ENCODE peak calls at places on chromosomes 3 and 15, in ten cellular contexts. S is aorta, G is A549, E is BJ, V is AG04450, Q is adrenal gland, P is cardiac muscle cell, B is ascending aorta, X is HFF-Myc, H is ovary. J is an unnamed sample.

GRCh38 chr3:150419076-150419868 is 11.2 kb downstream of the TSC22D2 start:
- DNase-seq in S (no peak), G (no peak), E (no peak), V (no peak), Q (no peak), P (no peak), B (no peak), X (no peak), H (no peak), J (no peak)

GRCh38 chr3:88195951-88196434 is 46.2 kb downstream of the C3orf38 start:
- DNase-seq in S (no peak), G (no peak), E (no peak), V (peak), Q (no peak), P (no peak), B (no peak), X (no peak), H (no peak), J (no peak)

GRCh38 chr15:47726399-47726823 is 9.1 kb downstream of the SEMA6D start:
- DNase-seq in S (no peak), G (no peak), E (no peak), V (no peak), Q (no peak), P (no peak), B (no peak), X (no peak), H (no peak), J (no peak)

GRCh38 chr15:68816795-68817303 is 3.8 kb downstream of the ANP32A start:
- DNase-seq in S (no peak), G (peak), E (no peak), V (no peak), Q (no peak), P (peak), B (no peak), X (no peak), H (no peak), J (no peak)

GRCh38 chr15:49696441-49696840 is 75.6 kb downstream of the DTWD1 start:
- DNase-seq in S (no peak), G (no peak), E (no peak), V (no peak), Q (no peak), P (no peak), B (no peak), X (no peak), H (no peak), J (no peak)

GRCh38 chr3:44074181-44074580 is 167.5 kb upstream of the TOPAZ1 start:
- DNase-seq in S (no peak), G (no peak), E (no peak), V (no peak), Q (no peak), P (no peak), B (no peak), X (no peak), H (no peak), J (no peak)

GRCh38 chr3:14451844-14452533 is 49.6 kb downstream of the SLC6A6 start:
- DNase-seq in S (no peak), G (peak), E (peak), V (peak), Q (peak), P (no peak), B (peak), X (peak), H (peak), J (peak)

GRCh38 chr3:71987089-71987735 is 202.3 kb upstream of the PROK2 start:
- DNase-seq in S (no peak), G (peak), E (no peak), V (no peak), Q (no peak), P (no peak), B (no peak), X (no peak), H (no peak), J (no peak)

GRCh38 chr3:33061782-33062181 is 35.2 kb downstream of the GLB1 start:
- DNase-seq in S (no peak), G (no peak), E (no peak), V (peak), Q (no peak), P (no peak), B (no peak), X (peak), H (no peak), J (no peak)

GRCh38 chr15:64286473-64286872 is 69.5 kb downstream of the CSNK1G1 start:
- DNase-seq in S (no peak), G (no peak), E (no peak), V (no peak), Q (no peak), P (no peak), B (no peak), X (no peak), H (no peak), J (no peak)

GRCh38 chr3:123706871-123707270 is 122.0 kb upstream of the HACD2 start:
- DNase-seq in S (no peak), G (no peak), E (no peak), V (no peak), Q (no peak), P (no peak), B (no peak), X (no peak), H (no peak), J (no peak)

GRCh38 chr15:33296050-33296449 is 14.7 kb upstream of the RYR3 start:
- DNase-seq in S (no peak), G (no peak), E (no peak), V (no peak), Q (no peak), P (no peak), B (no peak), X (no peak), H (no peak), J (no peak)

GRCh38 chr3:186570941-186571643 is 572 bp downstream of the DNAJB11 start:
- DNase-seq in S (no peak), G (no peak), E (no peak), V (no peak), Q (no peak), P (no peak), B (no peak), X (no peak), H (no peak), J (no peak)

GRCh38 chr3:60935709-60936108 is 315.5 kb downstream of the FHIT start:
- DNase-seq in S (no peak), G (no peak), E (peak), V (peak), Q (no peak), P (no peak), B (no peak), X (no peak), H (no peak), J (no peak)

GRCh38 chr3:9508781-9509180 is 44.8 kb downstream of the LHFPL4 start:
- DNase-seq in S (no peak), G (no peak), E (no peak), V (no peak), Q (no peak), P (no peak), B (no peak), X (no peak), H (no peak), J (no peak)

GRCh38 chr15:38882226-38882625 is 317.6 kb upstream of the RASGRP1 start:
- DNase-seq in S (no peak), G (no peak), E (no peak), V (no peak), Q (no peak), P (no peak), B (no peak), X (no peak), H (no peak), J (no peak)

GRCh38 chr15:53586815-53587214 is 172.6 kb downstream of the WDR72 start:
- DNase-seq in S (no peak), G (peak), E (no peak), V (no peak), Q (peak), P (peak), B (no peak), X (no peak), H (no peak), J (no peak)

GRCh38 chr3:116018651-116019050 is 395.3 kb downstream of the GAP43 start:
- DNase-seq in S (no peak), G (no peak), E (no peak), V (no peak), Q (no peak), P (no peak), B (no peak), X (no peak), H (no peak), J (no peak)

GRCh38 chr15:46280753-46281521 is 646.1 kb downstream of the SQOR start:
- DNase-seq in S (no peak), G (no peak), E (no peak), V (no peak), Q (no peak), P (peak), B (no peak), X (no peak), H (no peak), J (peak)

GRCh38 chr15:68413363-68414255 is 18.4 kb downstream of the ITGA11 start:
- DNase-seq in S (no peak), G (no peak), E (no peak), V (no peak), Q (no peak), P (no peak), B (no peak), X (no peak), H (peak), J (no peak)

GRCh38 chr3:31680072-31680870 is 147.5 kb downstream of the STT3B start:
- DNase-seq in S (no peak), G (no peak), E (no peak), V (no peak), Q (no peak), P (peak), B (no peak), X (no peak), H (no peak), J (no peak)

GRCh38 chr15:74995182-74995778 is at the start of gene SCAMP5:
- DNase-seq in S (peak), G (peak), E (peak), V (peak), Q (peak), P (peak), B (peak), X (peak), H (peak), J (peak)

GRCh38 chr3:132399054-132399929 is 18.0 kb upstream of the DNAJC13 start:
- DNase-seq in S (no peak), G (peak), E (no peak), V (peak), Q (no peak), P (peak), B (no peak), X (no peak), H (no peak), J (peak)

GRCh38 chr3:173411288-173412064 is 13.9 kb downstream of the NLGN1 start:
- DNase-seq in S (no peak), G (peak), E (no peak), V (no peak), Q (no peak), P (peak), B (no peak), X (no peak), H (no peak), J (no peak)

GRCh38 chr15:25849431-25849921 is 13.7 kb downstream of the ATP10A start:
- DNase-seq in S (no peak), G (peak), E (peak), V (no peak), Q (peak), P (no peak), B (no peak), X (peak), H (no peak), J (no peak)

GRCh38 chr15:25850154-25851111 is 12.7 kb downstream of the ATP10A start:
- DNase-seq in S (peak), G (peak), E (no peak), V (no peak), Q (peak), P (peak), B (peak), X (peak), H (peak), J (peak)

GRCh38 chr15:25848325-25848724 is 14.8 kb downstream of the ATP10A start:
- DNase-seq in S (no peak), G (no peak), E (no peak), V (no peak), Q (no peak), P (no peak), B (no peak), X (no peak), H (no peak), J (no peak)

GRCh38 chr15:25847066-25847465 is 16.1 kb downstream of the ATP10A start:
- DNase-seq in S (no peak), G (no peak), E (no peak), V (no peak), Q (no peak), P (no peak), B (no peak), X (no peak), H (no peak), J (no peak)

DNA sequence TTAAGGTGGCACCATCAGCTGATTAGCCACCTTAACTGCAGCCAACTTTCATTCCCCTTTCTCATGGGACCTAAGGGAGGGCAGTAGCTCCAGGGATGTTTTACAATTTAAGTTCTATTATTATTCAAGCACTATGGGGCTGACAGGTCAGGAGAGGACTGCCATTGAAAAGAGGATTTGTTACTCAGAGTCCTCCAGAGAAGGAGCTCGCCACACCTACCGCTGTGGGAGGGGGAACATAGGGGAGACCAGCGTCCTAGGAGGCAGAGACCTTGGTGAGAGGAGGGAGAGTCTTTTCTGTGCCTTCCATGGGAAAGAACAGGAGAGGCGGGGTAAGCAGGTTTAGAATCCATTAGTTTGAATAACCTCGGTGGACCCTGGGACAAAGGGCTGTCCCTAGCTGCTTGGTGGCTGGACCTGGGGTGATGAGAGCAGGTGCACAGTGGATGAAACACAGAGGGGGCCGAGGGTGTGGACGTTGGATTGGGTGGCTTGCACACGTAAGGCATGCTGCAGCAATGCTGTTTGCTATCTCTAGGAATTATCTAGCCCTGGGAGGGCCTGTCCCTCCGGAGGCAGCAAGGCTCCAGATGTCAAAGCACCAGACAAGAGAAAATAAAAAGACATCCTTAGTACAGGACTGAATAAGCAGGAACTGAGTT is 14.2 kb downstream of the ATP10A start:
- DNase-seq in S (no peak), G (no peak), E (no peak), V (no peak), Q (no peak), P (no peak), B (no peak), X (no peak), H (no peak), J (no peak)
- H3K4me3 ChIP-seq in S (no peak), G (no peak), E (no peak), V (peak), Q (no peak), P (no peak), B (peak), X (peak), H (no peak), J (no peak)

DNA sequence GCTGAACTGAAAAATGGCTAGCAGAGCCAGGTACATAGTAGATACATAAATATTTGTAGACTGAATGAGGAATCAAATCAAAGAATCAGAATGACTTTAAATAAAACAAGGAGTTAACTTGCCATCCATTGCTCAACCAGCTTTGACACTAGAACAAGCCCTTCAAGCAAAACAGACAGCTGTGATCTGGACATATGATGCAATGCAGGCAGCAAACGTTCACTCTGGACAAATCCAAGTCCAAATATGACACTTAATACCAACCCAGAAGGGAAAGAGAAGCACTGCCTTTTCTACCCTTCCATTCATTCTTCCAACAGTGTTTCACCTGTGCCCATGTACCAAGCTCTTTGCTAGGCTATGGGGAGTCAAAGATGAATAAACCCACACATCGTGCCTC is 4.5 kb downstream of the THRB start:
- DNase-seq in S (no peak), G (no peak), E (no peak), V (no peak), Q (peak), P (no peak), B (no peak), X (no peak), H (no peak), J (no peak)
- H3K4me3 ChIP-seq in S (no peak), G (no peak), E (no peak), V (no peak), Q (no peak), P (no peak), B (no peak), X (no peak), H (no peak), J (no peak)

GRCh38 chr15:93065641-93066045 is 23.4 kb downstream of the RGMA start:
- DNase-seq in S (no peak), G (no peak), E (no peak), V (no peak), Q (no peak), P (no peak), B (no peak), X (no peak), H (no peak), J (no peak)

GRCh38 chr15:93063292-93063671 is 25.7 kb downstream of the RGMA start:
- DNase-seq in S (no peak), G (no peak), E (no peak), V (no peak), Q (no peak), P (no peak), B (no peak), X (no peak), H (no peak), J (no peak)

GRCh38 chr15:93066834-93067648 is 22.0 kb downstream of the RGMA start:
- DNase-seq in S (no peak), G (no peak), E (no peak), V (no peak), Q (no peak), P (no peak), B (no peak), X (no peak), H (no peak), J (no peak)

GRCh38 chr15:93066103-93066725 is 22.8 kb downstream of the RGMA start:
- DNase-seq in S (no peak), G (no peak), E (no peak), V (no peak), Q (no peak), P (no peak), B (no peak), X (no peak), H (no peak), J (no peak)

GRCh38 chr15:93063796-93064690 is 25.0 kb downstream of the RGMA start:
- DNase-seq in S (no peak), G (no peak), E (no peak), V (no peak), Q (no peak), P (no peak), B (no peak), X (no peak), H (no peak), J (no peak)
- H3K4me3 ChIP-seq in S (no peak), G (no peak), E (no peak), V (no peak), Q (no peak), P (no peak), B (no peak), X (no peak), H (no peak), J (no peak)

GRCh38 chr3:156642750-156643728 is 31.4 kb upstream of the TIPARP start:
- DNase-seq in S (no peak), G (no peak), E (no peak), V (no peak), Q (no peak), P (no peak), B (no peak), X (no peak), H (no peak), J (no peak)
- H3K4me3 ChIP-seq in S (no peak), G (no peak), E (no peak), V (no peak), Q (no peak), P (no peak), B (no peak), X (no peak), H (no peak), J (no peak)

J was measured in prostate gland.